ENCODE peak calls at places on chromosomes 5 and 9, in ten cellular contexts. M is astrocyte of the cerebellum; K is left ventricle myocardium inferior; G is uterus; N is lung; Q is heart right ventricle; S is PC-3; X is heart left ventricle; I is CD8-positive, alpha-beta memory T cell; R is cardiac muscle cell. H is an unnamed sample.

GRCh38 chr9:20940447-20941176 is 90.8 kb downstream of the HACD4 start:
- DNase-seq in R (no peak), S (no peak), Q (no peak), G (no peak), K (no peak), X (no peak), N (no peak), M (no peak), I (no peak), H (no peak)

GRCh38 chr5:862367-863243 is 11.8 kb upstream of the ZDHHC11 start:
- DNase-seq in G (no peak), K (no peak), Q (no peak), M (no peak), S (peak; percentile 12), X (no peak), R (no peak), N (no peak), I (no peak), H (no peak)

GRCh38 chr9:17574342-17574741 is 4.5 kb upstream of the SH3GL2 start:
- DNase-seq in M (no peak), I (no peak), Q (no peak), N (no peak), G (no peak), X (no peak), S (no peak), K (no peak), R (no peak), H (no peak)

GRCh38 chr9:124371183-124371582 is 44.1 kb downstream of the PSMB7 start:
- DNase-seq in Q (no peak), K (no peak), R (peak; percentile 80), N (no peak), M (peak; percentile 50), I (no peak), X (no peak), S (no peak), G (no peak), H (no peak)

GRCh38 chr5:5523066-5523505 is 100.6 kb downstream of the ICE1 start:
- DNase-seq in Q (no peak), G (no peak), M (no peak), I (no peak), R (no peak), S (peak; percentile 10), X (no peak), N (no peak), K (no peak), H (no peak)

GRCh38 chr9:97721396-97721795 is 24.3 kb upstream of the XPA start:
- DNase-seq in S (no peak), X (no peak), N (no peak), M (no peak), R (no peak), I (no peak), K (no peak), Q (no peak), G (no peak), H (no peak)

GRCh38 chr5:171512397-171512796 is 93.0 kb downstream of the FGF18 start:
- DNase-seq in N (no peak), I (no peak), G (no peak), S (peak; percentile 76), Q (no peak), R (no peak), X (no peak), M (no peak), K (no peak), H (no peak)

GRCh38 chr9:133120343-133121199 is 469 bp downstream of the RALGDS start:
- DNase-seq in R (no peak), I (no peak), Q (no peak), X (no peak), K (no peak), S (no peak), M (no peak), G (no peak), N (no peak), H (no peak)

GRCh38 chr5:126918624-126918957 is 111.8 kb downstream of the MARCHF3 start:
- DNase-seq in Q (no peak), K (no peak), R (no peak), M (no peak), G (no peak), S (peak; percentile 79), X (no peak), I (no peak), N (no peak), H (no peak)
- H3K4me3 ChIP-seq in Q (no peak overlapping the region), K (no peak overlapping the region), R (no peak overlapping the region), M (no peak overlapping the region), G (no peak overlapping the region), S (no peak overlapping the region), X (no peak overlapping the region), I (no peak overlapping the region), N (no peak overlapping the region), H (no peak overlapping the region)

GRCh38 chr5:133423618-133424282 is 188.6 kb downstream of the FSTL4 start:
- DNase-seq in Q (peak; percentile 37), K (peak; percentile 63), I (peak; percentile 58), X (peak; percentile 38), G (peak; percentile 46), R (peak; percentile 57), M (no peak), S (peak; percentile 48), N (peak; percentile 71), H (no peak)
- H3K4me3 ChIP-seq in Q (no peak overlapping the region), K (no peak overlapping the region), I (no peak overlapping the region), X (no peak overlapping the region), G (no peak overlapping the region), R (no peak overlapping the region), M (no peak overlapping the region), S (no peak overlapping the region), N (no peak overlapping the region), H (no peak overlapping the region)

DNA sequence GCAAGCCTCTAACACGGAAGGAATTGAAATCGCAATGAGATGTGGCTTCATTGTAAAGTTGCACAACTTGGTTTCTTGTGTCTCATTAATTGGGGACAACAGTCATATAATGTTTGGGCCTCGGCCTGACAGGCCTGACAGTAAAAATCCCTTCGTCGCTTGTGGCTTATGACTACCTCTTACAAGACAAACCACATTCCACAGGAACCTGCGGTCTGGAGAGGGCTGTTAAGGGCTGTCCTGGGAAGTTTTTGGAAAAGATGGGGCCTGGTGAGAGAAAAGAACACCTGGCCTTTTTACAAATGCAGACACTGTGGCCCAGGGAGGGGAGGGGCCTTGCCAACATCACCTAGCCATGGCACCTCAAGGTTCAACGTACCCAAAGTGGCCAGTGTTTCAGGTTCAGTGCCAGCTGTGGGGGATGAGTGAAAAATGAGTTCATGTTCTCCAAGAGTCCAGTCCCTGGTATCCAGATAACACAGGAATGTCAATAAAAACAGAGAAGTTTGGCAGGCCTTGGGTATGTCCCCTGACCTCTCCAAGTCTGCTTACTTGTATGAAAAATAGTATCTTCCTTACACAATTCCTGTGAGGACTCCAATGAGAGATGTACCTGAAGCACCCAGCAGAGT is 22.2 kb downstream of the SHB start:
- DNase-seq in S (peak; percentile 94), Q (no peak), I (no peak), X (no peak), G (no peak), M (no peak), K (no peak), N (peak; percentile 54), R (peak; percentile 63), H (no peak)
- H3K4me3 ChIP-seq in S (peak overlapping the region; percentile 58), Q (no peak overlapping the region), I (no peak overlapping the region), X (no peak overlapping the region), G (no peak overlapping the region), M (no peak overlapping the region), K (no peak overlapping the region), N (no peak overlapping the region), R (no peak overlapping the region), H (no peak overlapping the region)

DNA sequence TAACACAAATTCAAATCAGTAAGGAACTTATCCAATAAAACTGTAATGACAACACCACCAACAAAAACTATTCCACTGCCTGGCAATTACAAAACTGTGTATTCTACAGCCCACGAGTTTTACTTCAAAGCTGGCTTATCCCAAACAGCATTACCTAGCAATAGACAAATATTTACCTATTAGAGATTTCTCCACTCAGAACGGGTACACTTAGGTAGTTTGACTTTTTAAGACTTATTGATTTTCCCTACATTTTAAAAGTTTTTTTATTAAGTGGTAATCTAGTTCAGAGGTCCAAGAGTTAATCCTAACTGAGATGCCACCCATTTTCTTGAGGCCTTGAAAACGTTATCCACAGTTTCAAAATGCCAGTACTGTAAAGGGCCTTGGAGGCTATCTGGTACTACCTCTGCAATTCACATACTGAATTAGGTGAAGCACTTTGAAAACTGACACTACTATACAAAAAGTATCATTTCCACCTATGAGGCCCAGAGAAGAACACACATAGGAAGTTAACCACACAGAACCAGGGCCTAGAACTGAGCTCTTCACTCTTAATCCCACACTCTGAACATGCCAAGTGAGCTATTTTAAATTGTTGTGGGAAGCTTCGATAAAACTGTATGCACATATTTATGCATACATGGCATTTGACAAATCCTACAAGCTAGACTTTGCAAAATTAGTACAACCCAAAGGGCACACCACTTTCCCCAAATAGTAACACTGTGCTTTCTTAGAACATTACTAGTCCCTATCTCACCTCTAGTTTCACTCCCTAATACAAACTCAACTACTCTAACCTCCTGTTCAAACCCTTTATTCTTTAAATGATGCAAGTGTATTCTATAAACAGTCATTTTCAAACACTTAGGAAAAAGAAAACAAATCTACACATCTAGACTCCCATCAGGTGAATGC is 2.1 kb downstream of the NADK2 start:
- DNase-seq in S (peak; percentile 20), M (no peak), X (no peak), I (no peak), N (no peak), G (no peak), R (no peak), Q (no peak), K (no peak), H (no peak)
- H3K4me3 ChIP-seq in S (peak overlapping the region; percentile 75), M (peak overlapping the region; percentile 74), X (no peak overlapping the region), I (peak overlapping the region; percentile 4), N (no peak overlapping the region), G (no peak overlapping the region), R (peak overlapping the region; percentile 59), Q (peak overlapping the region; percentile 92), K (peak overlapping the region; percentile 95), H (no peak overlapping the region)

GRCh38 chr5:143618146-143618545 is 193.8 kb upstream of the HMHB1 start:
- DNase-seq in M (no peak), K (no peak), X (no peak), N (no peak), I (no peak), R (no peak), S (no peak), Q (no peak), G (no peak), H (no peak)
- H3K4me3 ChIP-seq in M (no peak overlapping the region), K (no peak overlapping the region), X (no peak overlapping the region), N (no peak overlapping the region), I (no peak overlapping the region), R (no peak overlapping the region), S (no peak overlapping the region), Q (no peak overlapping the region), G (no peak overlapping the region), H (no peak overlapping the region)

DNA sequence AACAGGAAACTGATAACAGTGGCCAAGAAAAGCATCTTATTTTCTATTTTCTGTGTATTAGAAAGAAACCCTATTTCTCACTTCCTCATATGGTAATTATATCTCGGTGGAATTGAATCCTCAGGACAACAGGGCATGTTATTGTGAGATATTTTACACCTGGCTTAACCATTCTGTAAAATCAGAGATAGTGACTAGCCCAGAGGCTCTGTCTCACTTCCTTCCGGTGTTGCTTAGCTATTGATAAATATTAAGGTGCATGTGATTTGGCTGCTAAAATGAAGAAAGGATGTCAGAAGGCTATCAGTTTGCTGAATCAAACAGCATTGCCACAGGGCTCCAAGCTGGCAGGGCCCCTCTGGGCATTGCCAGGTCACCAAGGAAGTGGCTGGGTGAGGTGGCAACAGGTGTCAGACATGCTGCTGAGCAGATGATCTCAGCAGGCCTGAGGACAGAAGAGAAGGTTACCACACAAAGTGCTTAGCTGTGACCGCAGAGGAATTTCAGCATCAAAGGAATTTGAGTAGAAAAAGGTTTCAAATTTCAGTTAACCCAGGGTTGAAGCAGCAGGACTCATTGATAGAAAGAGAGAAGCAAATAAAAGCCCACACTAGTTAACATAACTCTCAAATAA is 330.7 kb downstream of the PDE4D start:
- DNase-seq in N (peak; percentile 43), R (no peak), K (no peak), Q (no peak), G (no peak), I (peak; percentile 1), X (no peak), S (peak; percentile 69), M (no peak), H (no peak)
- H3K4me3 ChIP-seq in N (no peak overlapping the region), R (no peak overlapping the region), K (no peak overlapping the region), Q (no peak overlapping the region), G (no peak overlapping the region), I (no peak overlapping the region), X (no peak overlapping the region), S (no peak overlapping the region), M (no peak overlapping the region), H (no peak overlapping the region)

H was measured in retinal pigment epithelial cell.